ENCODE peak calls at places on chromosome 9, in ten cellular contexts. One of them, this sample, is unnamed.

GRCh38 chr9:93861736-93862358 is 93.3 kb downstream of the BARX1 start:
- DNase-seq in NCI-H345: no peak
- DNase-seq in stimulated activated CD4-positive, alpha-beta T cell treated with anti-CD3 and anti-CD28 coated beads, Interleukin-4, amount 100 ng/mL, for 48 hours: no peak
- DNase-seq in Caki2: no peak
- DNase-seq in NCI-H1105 treated with DMSO at 0.1 percent for 48 hours: no peak
- DNase-seq in cardiac fibroblast: no peak
- DNase-seq in nephron progenitor cell: no peak
- DNase-seq in NCI-H1417: no peak
- DNase-seq in IMR-90: no peak
- DNase-seq in cardiac muscle cell: no peak
- DNase-seq in this sample: no peak

GRCh38 chr9:134458111-134458845 is 132.0 kb downstream of the RXRA start:
- DNase-seq in NCI-H345: no peak
- DNase-seq in stimulated activated CD4-positive, alpha-beta T cell treated with anti-CD3 and anti-CD28 coated beads, Interleukin-4, amount 100 ng/mL, for 48 hours: no peak
- DNase-seq in Caki2: no peak
- DNase-seq in NCI-H1105 treated with DMSO at 0.1 percent for 48 hours: no peak
- DNase-seq in cardiac fibroblast: peak
- DNase-seq in nephron progenitor cell: no peak
- DNase-seq in NCI-H1417: no peak
- DNase-seq in IMR-90: peak
- DNase-seq in cardiac muscle cell: peak
- DNase-seq in this sample: no peak

GRCh38 chr9:97316904-97317303 is 9.4 kb downstream of the CCDC180 start:
- DNase-seq in NCI-H345: no peak
- DNase-seq in stimulated activated CD4-positive, alpha-beta T cell treated with anti-CD3 and anti-CD28 coated beads, Interleukin-4, amount 100 ng/mL, for 48 hours: no peak
- DNase-seq in Caki2: no peak
- DNase-seq in NCI-H1105 treated with DMSO at 0.1 percent for 48 hours: no peak
- DNase-seq in cardiac fibroblast: no peak
- DNase-seq in nephron progenitor cell: no peak
- DNase-seq in NCI-H1417: no peak
- DNase-seq in IMR-90: no peak
- DNase-seq in cardiac muscle cell: no peak
- DNase-seq in this sample: no peak

GRCh38 chr9:100170085-100170484 is 71.0 kb downstream of the INVS start:
- DNase-seq in NCI-H345: no peak
- DNase-seq in stimulated activated CD4-positive, alpha-beta T cell treated with anti-CD3 and anti-CD28 coated beads, Interleukin-4, amount 100 ng/mL, for 48 hours: no peak
- DNase-seq in Caki2: no peak
- DNase-seq in NCI-H1105 treated with DMSO at 0.1 percent for 48 hours: no peak
- DNase-seq in cardiac fibroblast: peak
- DNase-seq in nephron progenitor cell: no peak
- DNase-seq in NCI-H1417: no peak
- DNase-seq in IMR-90: peak
- DNase-seq in cardiac muscle cell: peak
- DNase-seq in this sample: no peak

GRCh38 chr9:137691648-137692357 is 73.0 kb downstream of the EHMT1 start:
- DNase-seq in NCI-H345: no peak
- DNase-seq in stimulated activated CD4-positive, alpha-beta T cell treated with anti-CD3 and anti-CD28 coated beads, Interleukin-4, amount 100 ng/mL, for 48 hours: no peak
- DNase-seq in Caki2: no peak
- DNase-seq in NCI-H1105 treated with DMSO at 0.1 percent for 48 hours: no peak
- DNase-seq in cardiac fibroblast: no peak
- DNase-seq in nephron progenitor cell: no peak
- DNase-seq in NCI-H1417: no peak
- DNase-seq in IMR-90: no peak
- DNase-seq in cardiac muscle cell: no peak
- DNase-seq in this sample: no peak

GRCh38 chr9:122346478-122347347 is 24.1 kb upstream of the PTGS1 start:
- DNase-seq in NCI-H345: no peak
- DNase-seq in stimulated activated CD4-positive, alpha-beta T cell treated with anti-CD3 and anti-CD28 coated beads, Interleukin-4, amount 100 ng/mL, for 48 hours: no peak
- DNase-seq in Caki2: no peak
- DNase-seq in NCI-H1105 treated with DMSO at 0.1 percent for 48 hours: no peak
- DNase-seq in cardiac fibroblast: peak
- DNase-seq in nephron progenitor cell: peak
- DNase-seq in NCI-H1417: peak
- DNase-seq in IMR-90: no peak
- DNase-seq in cardiac muscle cell: peak
- DNase-seq in this sample: peak

GRCh38 chr9:128420060-128420650 is 502 bp upstream of the CERCAM start:
- DNase-seq in NCI-H345: peak
- DNase-seq in stimulated activated CD4-positive, alpha-beta T cell treated with anti-CD3 and anti-CD28 coated beads, Interleukin-4, amount 100 ng/mL, for 48 hours: peak
- DNase-seq in Caki2: peak
- DNase-seq in NCI-H1105 treated with DMSO at 0.1 percent for 48 hours: peak
- DNase-seq in cardiac fibroblast: peak
- DNase-seq in nephron progenitor cell: peak
- DNase-seq in NCI-H1417: peak
- DNase-seq in IMR-90: peak
- DNase-seq in cardiac muscle cell: peak
- DNase-seq in this sample: peak

GRCh38 chr9:6226696-6227095 is 11.1 kb downstream of the IL33 start:
- DNase-seq in NCI-H345: no peak
- DNase-seq in stimulated activated CD4-positive, alpha-beta T cell treated with anti-CD3 and anti-CD28 coated beads, Interleukin-4, amount 100 ng/mL, for 48 hours: no peak
- DNase-seq in Caki2: no peak
- DNase-seq in NCI-H1105 treated with DMSO at 0.1 percent for 48 hours: no peak
- DNase-seq in cardiac fibroblast: peak
- DNase-seq in nephron progenitor cell: no peak
- DNase-seq in NCI-H1417: no peak
- DNase-seq in IMR-90: peak
- DNase-seq in cardiac muscle cell: peak
- DNase-seq in this sample: peak

GRCh38 chr9:108776920-108777650 is 78.7 kb downstream of the ACTL7B start:
- DNase-seq in NCI-H345: peak
- DNase-seq in stimulated activated CD4-positive, alpha-beta T cell treated with anti-CD3 and anti-CD28 coated beads, Interleukin-4, amount 100 ng/mL, for 48 hours: no peak
- DNase-seq in Caki2: peak
- DNase-seq in NCI-H1105 treated with DMSO at 0.1 percent for 48 hours: peak
- DNase-seq in cardiac fibroblast: peak
- DNase-seq in nephron progenitor cell: no peak
- DNase-seq in NCI-H1417: no peak
- DNase-seq in IMR-90: peak
- DNase-seq in cardiac muscle cell: peak
- DNase-seq in this sample: peak

This sample was measured in GM03348.